ENCODE peak calls at places on chromosome 19, in five cellular contexts. L is uterus, M is psoas muscle, Z is GM12865, V is cardiac fibroblast. I is an unnamed sample.

GRCh38 chr19:33686246-33686645 is 64.5 kb downstream of the CHST8 start:
- DNase-seq in Z (no peak), M (no peak), L (no peak), V (no peak), I (no peak)

GRCh38 chr19:41226874-41227390 is 7.9 kb downstream of the AXL start:
- DNase-seq in V (no peak), Z (no peak), L (no peak), M (no peak), I (no peak)

GRCh38 chr19:6683971-6684370 is 14.0 kb upstream of the TNFSF14 start:
- DNase-seq in Z (no peak), L (no peak), V (no peak), M (no peak), I (no peak)

GRCh38 chr19:29483944-29484581 is 41.7 kb upstream of the VSTM2B start:
- DNase-seq in Z (no peak), V (no peak), L (no peak), M (no peak), I (peak)

GRCh38 chr19:2332341-2333026 is 4.0 kb downstream of the SPPL2B start:
- DNase-seq in M (peak), L (no peak), V (no peak), Z (peak), I (peak)

GRCh38 chr19:53597023-53597422 is 34.8 kb upstream of the DPRX start:
- DNase-seq in L (no peak), V (no peak), M (no peak), Z (no peak), I (no peak)

GRCh38 chr19:49231389-49231788 is 73.8 kb downstream of the TRPM4 start:
- DNase-seq in Z (peak), M (no peak), L (no peak), V (no peak), I (peak)

GRCh38 chr19:16449330-16449961 is 22.3 kb downstream of the EPS15L1 start:
- DNase-seq in L (no peak), V (peak), Z (peak), M (no peak), I (peak)

GRCh38 chr19:38024991-38025716 is 118.1 kb downstream of the SIPA1L3 start:
- DNase-seq in L (no peak), V (no peak), M (no peak), Z (no peak), I (no peak)

DNA sequence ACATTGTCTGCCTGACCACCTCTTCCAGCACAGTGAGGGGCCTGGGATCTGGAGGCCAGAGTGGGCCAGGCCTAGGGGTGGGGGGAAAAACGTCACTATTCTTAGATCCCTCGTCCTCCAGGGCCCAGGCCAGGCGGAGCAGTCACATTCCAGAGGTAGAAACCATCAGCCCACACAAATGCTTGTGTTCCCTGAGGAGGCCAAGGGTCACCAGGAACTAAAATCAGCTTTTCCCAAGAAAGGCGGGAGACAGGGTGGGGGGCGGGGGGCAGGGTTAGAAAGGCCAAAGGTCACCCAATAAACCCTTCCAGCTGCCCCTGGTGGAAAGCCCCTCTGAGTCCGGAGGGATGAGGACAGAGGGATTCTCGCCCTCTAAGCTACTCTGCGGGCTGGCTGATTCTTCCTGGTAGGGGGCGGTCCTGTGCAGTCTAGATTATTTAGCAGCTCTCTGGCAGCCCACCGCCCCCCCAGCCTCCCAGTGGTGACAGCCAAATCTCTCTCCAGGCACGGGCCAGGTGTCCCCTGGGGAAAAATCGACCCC is 23.5 kb upstream of the CCL25 start:
- DNase-seq in M (no peak), Z (no peak), L (no peak), V (peak), I (no peak)
- TF ChIP-seq CTCF in M (no peak), Z (no peak), L (no peak), V (no peak), I (no peak)

GRCh38 chr19:11296264-11296663 is 304 bp downstream of the TSPAN16 start:
- DNase-seq in M (peak), L (peak), V (peak), Z (no peak), I (no peak)
- TF ChIP-seq CTCF in M (no peak), L (no peak), V (no peak), Z (no peak), I (no peak)

GRCh38 chr19:45769821-45770191 is 754 bp upstream of the SIX5 start:
- DNase-seq in L (peak), V (no peak), M (peak), Z (peak), I (no peak)

GRCh38 chr19:45767881-45768643 is 990 bp downstream of the SIX5 start:
- DNase-seq in L (peak), Z (peak), M (peak), V (peak), I (peak)

GRCh38 chr19:45768644-45769053 is 403 bp downstream of the SIX5 start:
- DNase-seq in M (peak), L (no peak), Z (peak), V (peak), I (no peak)

GRCh38 chr19:45770192-45771101 is 1.4 kb upstream of the SIX5 start:
- DNase-seq in L (peak), Z (peak), M (peak), V (peak), I (peak)

GRCh38 chr19:45769054-45769782 is at the start of gene SIX5:
- DNase-seq in L (peak), Z (peak), V (peak), M (peak), I (peak)
- TF ChIP-seq CTCF in L (no peak), Z (no peak), V (no peak), M (no peak), I (no peak)

DNA sequence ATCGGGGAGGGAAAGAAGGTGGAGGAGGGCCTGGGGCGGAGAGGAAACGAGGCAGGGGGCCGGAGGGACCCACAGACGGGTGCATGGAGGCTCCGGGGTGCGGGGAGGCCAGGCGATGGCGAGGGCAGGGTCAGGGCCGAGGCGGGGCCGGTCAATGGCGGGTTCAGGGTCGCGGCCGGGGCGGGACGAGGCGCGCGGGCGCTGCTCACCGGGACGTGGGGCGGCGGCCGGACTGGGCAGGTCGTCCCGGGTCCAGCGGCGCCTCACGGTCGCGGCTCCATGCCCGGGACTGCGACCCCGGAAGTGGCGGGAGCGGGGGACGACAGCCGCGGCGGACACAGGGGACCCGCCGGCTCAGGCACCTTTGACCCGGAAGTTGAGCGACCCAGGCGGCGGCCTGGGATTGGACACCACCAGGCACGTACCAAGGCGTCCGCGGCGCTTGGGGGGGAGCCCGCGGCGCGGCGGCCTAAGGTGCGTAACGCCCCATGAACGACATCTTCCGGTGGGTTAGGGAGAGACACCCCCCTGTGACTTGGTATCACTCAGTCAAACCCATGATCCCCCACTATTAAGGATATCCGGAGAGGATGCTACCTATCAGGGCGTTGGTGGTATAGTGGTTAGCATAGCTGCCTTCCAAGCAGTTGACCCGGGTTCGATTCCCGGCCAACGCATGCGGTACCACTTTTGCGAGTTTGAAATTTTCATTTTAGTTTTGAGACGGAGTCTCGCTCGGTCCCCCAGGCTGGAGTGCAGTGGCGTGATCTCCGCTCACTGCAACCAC is at the start of gene DPP9:
- DNase-seq in L (peak), Z (peak), V (peak), M (peak), I (peak)
- TF ChIP-seq CTCF in L (peak), Z (no peak), V (peak), M (peak), I (peak)